ENCODE peak calls at places on chromosomes 1 and 21, in five cellular contexts. C, P, A, Q and Z are unnamed samples.

GRCh38 chr21:26777166-26777565 is 68.0 kb downstream of the ADAMTS1 start:
- DNase-seq in C (no peak), P (no peak), A (no peak), Q (no peak), Z (no peak)

GRCh38 chr1:73180661-73181540 is 898.6 kb upstream of the NEGR1 start:
- DNase-seq in C (no peak), P (no peak), A (no peak), Q (no peak), Z (peak; percentile 65)

GRCh38 chr1:234726359-234726836 is 116.4 kb upstream of the IRF2BP2 start:
- DNase-seq in C (no peak), P (no peak), A (no peak), Q (no peak), Z (no peak)

GRCh38 chr1:185450123-185450788 is 133.2 kb upstream of the IVNS1ABP start:
- DNase-seq in C (peak; percentile 15), P (no peak), A (peak; percentile 49), Q (no peak), Z (no peak)

GRCh38 chr1:93463960-93464359 is 16.0 kb downstream of the FNBP1L start:
- DNase-seq in C (no peak), P (no peak), A (no peak), Q (no peak), Z (no peak)

GRCh38 chr1:27130798-27131197 is 24.1 kb downstream of the SLC9A1 start:
- DNase-seq in C (no peak), P (no peak), A (no peak), Q (no peak), Z (no peak)

GRCh38 chr1:158719664-158720063 is 856 bp downstream of the OR6K3 start:
- DNase-seq in C (no peak), P (no peak), A (no peak), Q (no peak), Z (no peak)

GRCh38 chr1:103365860-103366569 is 159.5 kb upstream of the RNPC3 start:
- DNase-seq in C (no peak), P (no peak), A (no peak), Q (no peak), Z (no peak)

GRCh38 chr1:100785399-100786082 is 66.0 kb downstream of the VCAM1 start:
- DNase-seq in C (no peak), P (no peak), A (no peak), Q (no peak), Z (no peak)

GRCh38 chr1:3350441-3351261 is 103.8 kb upstream of the ARHGEF16 start:
- DNase-seq in C (no peak), P (no peak), A (no peak), Q (no peak), Z (no peak)

GRCh38 chr1:39640861-39641260 is 1.4 kb upstream of the HEYL start:
- DNase-seq in C (no peak), P (no peak), A (no peak), Q (no peak), Z (no peak)

GRCh38 chr1:80498673-80499072 is 1302.1 kb upstream of the ADGRL2 start:
- DNase-seq in C (no peak), P (no peak), A (no peak), Q (no peak), Z (no peak)

GRCh38 chr1:198316681-198317080 is 159.9 kb downstream of the NEK7 start:
- DNase-seq in C (no peak), P (no peak), A (no peak), Q (no peak), Z (no peak)

GRCh38 chr1:4256351-4256750 is 356.3 kb upstream of the C1orf174 start:
- DNase-seq in C (no peak), P (no peak), A (no peak), Q (no peak), Z (no peak)

GRCh38 chr1:26723013-26723991 is 27.5 kb downstream of the ARID1A start:
- DNase-seq in C (peak; percentile 80), P (peak; percentile 66), A (peak; percentile 85), Q (peak; percentile 21), Z (peak; percentile 81)

GRCh38 chr1:85550784-85551516 is 29.6 kb upstream of the CCN1 start:
- DNase-seq in C (no peak), P (no peak), A (no peak), Q (no peak), Z (no peak)

GRCh38 chr1:216665381-216665780 is 57.8 kb downstream of the ESRRG start:
- DNase-seq in C (no peak), P (no peak), A (no peak), Q (no peak), Z (no peak)

GRCh38 chr1:90550616-90551406 is 166.3 kb downstream of the BARHL2 start:
- DNase-seq in C (no peak), P (no peak), A (no peak), Q (no peak), Z (no peak)

GRCh38 chr1:79197421-79197820 is 190.9 kb upstream of the ADGRL4 start:
- DNase-seq in C (no peak), P (no peak), A (no peak), Q (no peak), Z (no peak)

GRCh38 chr1:15424146-15424667 is 14.0 kb upstream of the CTRC start:
- DNase-seq in C (peak; percentile 84), P (no peak), A (peak; percentile 90), Q (no peak), Z (no peak)

GRCh38 chr1:243842978-243843490 is 7.0 kb downstream of the AKT3 start:
- DNase-seq in C (no peak), P (no peak), A (no peak), Q (no peak), Z (no peak)

GRCh38 chr1:33007190-33008050 is 29.3 kb downstream of the AK2 start:
- DNase-seq in C (peak; percentile 26), P (peak; percentile 58), A (peak; percentile 46), Q (no peak), Z (no peak)

GRCh38 chr1:175725684-175726083 is 17.7 kb downstream of the TNR start:
- DNase-seq in C (no peak), P (no peak), A (peak; percentile 19), Q (no peak), Z (no peak)

GRCh38 chr21:18000961-18001522 is 181.9 kb upstream of the C21orf91 start:
- DNase-seq in C (no peak), P (no peak), A (no peak), Q (no peak), Z (no peak)

GRCh38 chr1:118077331-118078055 is 107.5 kb downstream of the SPAG17 start:
- DNase-seq in C (no peak), P (no peak), A (peak; percentile 44), Q (no peak), Z (no peak)

GRCh38 chr1:25245809-25246599 is 1.2 kb downstream of the RSRP1 start:
- DNase-seq in C (peak; percentile 58), P (no peak), A (peak; percentile 55), Q (no peak), Z (no peak)

GRCh38 chr1:198168180-198168579 is 11.4 kb downstream of the NEK7 start:
- DNase-seq in C (no peak), P (no peak), A (no peak), Q (no peak), Z (no peak)

GRCh38 chr21:45578811-45579381 is 36.7 kb upstream of the SLC19A1 start:
- DNase-seq in C (no peak), P (no peak), A (no peak), Q (no peak), Z (no peak)

GRCh38 chr1:109802136-109802900 is 38.6 kb upstream of the EPS8L3 start:
- DNase-seq in C (no peak), P (no peak), A (peak; percentile 4), Q (peak; percentile 21), Z (no peak)

GRCh38 chr1:168084396-168085231 is 52.1 kb downstream of the GPR161 start:
- DNase-seq in C (peak; percentile 60), P (no peak), A (peak; percentile 60), Q (peak; percentile 19), Z (peak; percentile 65)

GRCh38 chr1:4054957-4055676 is 155.0 kb upstream of the C1orf174 start:
- DNase-seq in C (no peak), P (no peak), A (no peak), Q (no peak), Z (no peak)